ENCODE peak calls at places on chromosomes 12 and 14, in seven cellular contexts. X, U, T, G, H, Y and V are unnamed samples.

GRCh38 chr12:6769003-6769389 is 2.8 kb downstream of the PTMS start:
- DNase-seq in Y (peak; percentile 33), G (no peak), X (no peak), U (no peak), T (no peak), H (no peak), V (peak; percentile 81)

GRCh38 chr14:71365305-71365865 is 458.1 kb downstream of the PCNX1 start:
- DNase-seq in T (no peak), U (no peak), H (no peak), X (no peak), G (no peak), Y (no peak), V (no peak)

GRCh38 chr12:457676-458075 is 2.1 kb upstream of the B4GALNT3 start:
- DNase-seq in H (no peak), G (no peak), U (no peak), Y (no peak), T (no peak), X (no peak), V (no peak)

GRCh38 chr12:94010307-94010706 is 138.1 kb upstream of the PLXNC1 start:
- DNase-seq in G (no peak), Y (no peak), H (no peak), T (no peak), X (peak; percentile 63), U (no peak), V (no peak)

GRCh38 chr12:56029666-56030293 is 8.9 kb downstream of the IKZF4 start:
- DNase-seq in T (no peak), G (peak; percentile 71), X (no peak), Y (peak; percentile 76), U (peak; percentile 78), H (no peak), V (peak; percentile 76)

GRCh38 chr12:6957151-6957701 is 6.1 kb downstream of the PTPN6 start:
- DNase-seq in Y (no peak), U (no peak), G (no peak), X (no peak), H (no peak), T (no peak), V (peak; percentile 15)

GRCh38 chr12:68263366-68263765 is 10.0 kb upstream of the IL22 start:
- DNase-seq in H (no peak), X (no peak), T (no peak), G (no peak), U (no peak), Y (no peak), V (no peak)

GRCh38 chr12:62191747-62192485 is 68.3 kb upstream of the USP15 start:
- DNase-seq in T (no peak), G (no peak), Y (peak; percentile 22), H (no peak), U (no peak), X (no peak), V (peak; percentile 15)

GRCh38 chr14:54257424-54257823 is 139.4 kb upstream of the CDKN3 start:
- DNase-seq in U (no peak), T (no peak), Y (no peak), G (no peak), H (no peak), X (no peak), V (no peak)

GRCh38 chr14:20631821-20632389 is 9.6 kb downstream of the OR6S1 start:
- DNase-seq in Y (peak; percentile 31), G (peak; percentile 83), X (no peak), H (no peak), U (peak; percentile 71), T (no peak), V (peak; percentile 34)

GRCh38 chr12:53378705-53379388 is 1.1 kb upstream of the SP1 start:
- DNase-seq in Y (no peak), X (no peak), G (no peak), H (no peak), T (no peak), U (peak; percentile 41), V (no peak)

GRCh38 chr12:46402861-46403731 is 30.5 kb upstream of the SLC38A2 start:
- DNase-seq in X (no peak), U (no peak), T (no peak), H (no peak), G (peak; percentile 20), Y (peak; percentile 83), V (no peak)

GRCh38 chr12:105992849-105993740 is 145.7 kb downstream of the NUAK1 start:
- DNase-seq in X (no peak), T (no peak), G (no peak), H (no peak), U (no peak), Y (no peak), V (no peak)

GRCh38 chr12:132250707-132251106 is 78.7 kb downstream of the GALNT9 start:
- DNase-seq in G (no peak), U (no peak), T (no peak), X (no peak), Y (no peak), H (no peak), V (no peak)

GRCh38 chr12:127165567-127166392 is 1101.2 kb upstream of the TMEM132C start:
- DNase-seq in U (peak; percentile 82), T (peak; percentile 52), X (peak; percentile 62), G (peak; percentile 28), Y (no peak), H (no peak), V (peak; percentile 95)

GRCh38 chr14:70955543-70956480 is 48.6 kb downstream of the PCNX1 start:
- DNase-seq in Y (peak; percentile 41), X (no peak), T (no peak), G (peak; percentile 29), H (no peak), U (no peak), V (peak; percentile 25)

GRCh38 chr14:74980746-74981661 is 21.7 kb upstream of the EIF2B2 start:
- DNase-seq in X (no peak), T (no peak), U (no peak), G (no peak), H (no peak), Y (peak; percentile 67), V (no peak)

GRCh38 chr12:96882862-96883261 is 24.2 kb upstream of the NEDD1 start:
- DNase-seq in U (no peak), X (no peak), H (no peak), T (no peak), Y (peak; percentile 33), G (no peak), V (no peak)

GRCh38 chr12:27015730-27016076 is 1.5 kb upstream of the TM7SF3 start:
- DNase-seq in U (peak; percentile 18), H (no peak), Y (peak; percentile 60), G (no peak), T (peak; percentile 56), X (no peak), V (peak; percentile 29)

GRCh38 chr14:22482085-22482694 is 106.8 kb downstream of the DAD1 start:
- DNase-seq in Y (no peak), H (no peak), X (no peak), G (no peak), U (no peak), T (no peak), V (no peak)

DNA sequence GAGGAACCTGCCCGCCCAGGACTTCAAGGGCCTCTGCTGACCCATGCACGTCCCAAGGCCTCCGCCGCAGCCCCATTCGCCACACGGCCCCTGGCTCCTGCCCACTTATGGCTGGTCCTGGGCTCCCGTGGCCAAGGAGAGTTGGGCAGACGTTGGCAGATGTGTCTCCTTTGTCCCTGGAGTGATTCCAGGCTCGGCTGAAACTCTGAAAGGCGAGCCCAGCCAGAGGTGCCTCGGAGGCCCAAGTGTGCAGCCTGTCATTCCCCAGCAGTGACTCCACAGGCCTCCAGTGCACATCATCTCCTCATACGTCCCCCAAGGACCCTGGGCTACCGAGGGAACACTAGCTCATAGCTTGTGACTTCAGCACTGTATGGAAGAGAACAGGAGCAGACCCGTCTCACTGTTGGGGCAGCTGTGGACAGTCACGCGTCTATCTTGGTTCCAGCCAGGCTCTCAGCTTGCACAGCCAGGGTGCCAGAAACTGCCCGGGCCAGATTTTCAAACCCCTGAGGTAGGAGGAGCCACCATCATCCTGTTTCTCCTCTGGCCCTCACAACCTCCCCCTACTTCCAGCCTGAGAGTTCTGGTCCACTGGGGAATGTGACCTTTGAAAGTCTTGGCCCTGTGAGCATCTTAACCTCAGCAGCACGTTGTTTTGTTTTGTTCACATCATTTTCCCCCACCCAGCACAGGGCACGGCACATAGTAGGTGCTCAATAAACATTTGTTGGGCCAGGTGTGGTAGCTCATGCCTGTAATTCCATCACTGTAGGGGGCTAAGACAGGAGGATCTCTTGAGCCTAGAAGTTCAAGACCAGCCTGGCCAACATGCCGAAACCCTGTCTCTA is 50.2 kb downstream of the PSMA6 start:
- DNase-seq in T (no peak), G (no peak), U (no peak), H (no peak), X (no peak), Y (no peak), V (no peak)
- TF ChIP-seq MAX in T (no peak), G (no peak), U (no peak), H (no peak), X (no peak), Y (no peak), V (no peak)

GRCh38 chr12:14258468-14258947 is 107.0 kb upstream of the ATF7IP start:
- DNase-seq in T (no peak), U (no peak), G (no peak), H (no peak), X (no peak), Y (no peak), V (no peak)
- H3K27ac ChIP-seq in T (peak overlapping the region; percentile 82), U (peak overlapping the region; percentile 79), G (peak overlapping the region; percentile 60), H (no peak overlapping the region), X (peak overlapping the region; percentile 95), Y (no peak overlapping the region), V (no peak overlapping the region)

GRCh38 chr12:12452326-12452725 is 95.4 kb downstream of the BORCS5 start:
- DNase-seq in G (no peak), Y (no peak), T (no peak), U (no peak), H (no peak), X (no peak), V (no peak)

GRCh38 chr12:12447837-12448236 is 91.0 kb downstream of the BORCS5 start:
- DNase-seq in Y (no peak), U (no peak), G (no peak), X (no peak), H (no peak), T (no peak), V (no peak)

GRCh38 chr12:12450043-12450451 is 93.2 kb downstream of the BORCS5 start:
- DNase-seq in T (no peak), G (peak; percentile 54), U (no peak), Y (no peak), H (no peak), X (no peak), V (no peak)

GRCh38 chr12:12451063-12451462 is 94.2 kb downstream of the BORCS5 start:
- DNase-seq in T (no peak), X (no peak), U (no peak), Y (no peak), G (no peak), H (no peak), V (no peak)

GRCh38 chr12:12449533-12450025 is 92.7 kb downstream of the BORCS5 start:
- DNase-seq in G (peak; percentile 98), H (no peak), U (peak; percentile 38), Y (no peak), T (no peak), X (no peak), V (no peak)
- TF ChIP-seq MAX in G (peak; percentile 61), H (no peak), U (no peak), Y (no peak), T (no peak), X (no peak), V (no peak)

DNA sequence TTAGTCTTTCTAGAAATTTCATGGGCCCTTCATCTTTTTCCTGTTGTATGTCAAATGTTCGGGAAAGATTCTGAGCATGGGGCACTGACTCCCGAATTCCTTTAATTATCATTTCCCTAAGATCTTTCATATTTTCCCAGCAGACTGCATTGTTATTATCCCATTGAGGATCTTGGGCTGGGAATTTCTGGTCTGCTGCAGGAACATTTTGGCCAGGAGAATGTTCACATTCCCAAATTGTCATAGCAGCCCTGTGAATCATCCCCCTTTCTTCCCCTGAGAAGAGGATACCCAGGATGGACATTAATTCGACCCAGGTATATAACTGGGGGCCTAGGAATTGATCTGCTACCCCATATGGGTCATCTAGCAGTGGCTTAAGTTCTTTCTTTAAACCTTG is 112.5 kb downstream of the RIN3 start:
- DNase-seq in G (no peak), U (no peak), X (no peak), H (no peak), Y (no peak), T (no peak), V (no peak)
- H3K27ac ChIP-seq in G (no peak overlapping the region), U (peak overlapping the region; percentile 89), X (no peak overlapping the region), H (no peak overlapping the region), Y (no peak overlapping the region), T (peak overlapping the region; percentile 57), V (peak overlapping the region; percentile 28)